ENCODE peak calls at places on chromosomes 13 and 19, in six cellular contexts. One of them, this sample, is unnamed.

GRCh38 chr19:3073931-3074595 is 11.8 kb upstream of the TLE5 start:
- DNase-seq in germinal center: no peak
- DNase-seq in right atrium auricular region: no peak
- DNase-seq in G401: no peak
- DNase-seq in stimulated activated CD4-positive, alpha-beta T cell treated with anti-CD3 and anti-CD28 coated beads, Interleukin-4, amount 100 ng/mL, for 24 hours: no peak
- DNase-seq in CD8-positive, alpha-beta T cell: no peak
- DNase-seq in this sample: no peak

GRCh38 chr13:102774210-102774560 is 599 bp upstream of the TEX30 start:
- DNase-seq in G401: no peak
- DNase-seq in germinal center: no peak
- DNase-seq in stimulated activated CD4-positive, alpha-beta T cell treated with anti-CD3 and anti-CD28 coated beads, Interleukin-4, amount 100 ng/mL, for 24 hours: no peak
- DNase-seq in CD8-positive, alpha-beta T cell: no peak
- DNase-seq in right atrium auricular region: no peak
- DNase-seq in this sample: no peak

GRCh38 chr13:19861762-19862161 is 1.7 kb downstream of the ZMYM5 start:
- DNase-seq in G401: no peak
- DNase-seq in CD8-positive, alpha-beta T cell: no peak
- DNase-seq in germinal center: no peak
- DNase-seq in right atrium auricular region: no peak
- DNase-seq in stimulated activated CD4-positive, alpha-beta T cell treated with anti-CD3 and anti-CD28 coated beads, Interleukin-4, amount 100 ng/mL, for 24 hours: no peak
- DNase-seq in this sample: no peak

GRCh38 chr13:38530492-38530891 is 156.4 kb upstream of the FREM2 start:
- DNase-seq in stimulated activated CD4-positive, alpha-beta T cell treated with anti-CD3 and anti-CD28 coated beads, Interleukin-4, amount 100 ng/mL, for 24 hours: no peak
- DNase-seq in G401: no peak
- DNase-seq in CD8-positive, alpha-beta T cell: no peak
- DNase-seq in right atrium auricular region: no peak
- DNase-seq in germinal center: no peak
- DNase-seq in this sample: no peak

GRCh38 chr13:109699628-109700071 is 86.7 kb downstream of the IRS2 start:
- DNase-seq in G401: no peak
- DNase-seq in stimulated activated CD4-positive, alpha-beta T cell treated with anti-CD3 and anti-CD28 coated beads, Interleukin-4, amount 100 ng/mL, for 24 hours: no peak
- DNase-seq in germinal center: no peak
- DNase-seq in CD8-positive, alpha-beta T cell: no peak
- DNase-seq in right atrium auricular region: no peak
- DNase-seq in this sample: no peak

GRCh38 chr19:41958367-41959055 is 610 bp downstream of the RABAC1 start:
- DNase-seq in germinal center: peak
- DNase-seq in CD8-positive, alpha-beta T cell: peak
- DNase-seq in right atrium auricular region: peak
- DNase-seq in stimulated activated CD4-positive, alpha-beta T cell treated with anti-CD3 and anti-CD28 coated beads, Interleukin-4, amount 100 ng/mL, for 24 hours: peak
- DNase-seq in G401: peak
- DNase-seq in this sample: peak

GRCh38 chr13:44759723-44760360 is 183.7 kb upstream of the TSC22D1 start:
- DNase-seq in G401: no peak
- DNase-seq in CD8-positive, alpha-beta T cell: no peak
- DNase-seq in germinal center: no peak
- DNase-seq in right atrium auricular region: no peak
- DNase-seq in stimulated activated CD4-positive, alpha-beta T cell treated with anti-CD3 and anti-CD28 coated beads, Interleukin-4, amount 100 ng/mL, for 24 hours: no peak
- DNase-seq in this sample: peak

GRCh38 chr19:30856376-30856775 is 484.2 kb downstream of the ZNF536 start:
- DNase-seq in CD8-positive, alpha-beta T cell: no peak
- DNase-seq in stimulated activated CD4-positive, alpha-beta T cell treated with anti-CD3 and anti-CD28 coated beads, Interleukin-4, amount 100 ng/mL, for 24 hours: no peak
- DNase-seq in G401: no peak
- DNase-seq in germinal center: no peak
- DNase-seq in right atrium auricular region: no peak
- DNase-seq in this sample: no peak

GRCh38 chr13:113205428-113205931 is 3.0 kb downstream of the PCID2 start:
- DNase-seq in germinal center: no peak
- DNase-seq in stimulated activated CD4-positive, alpha-beta T cell treated with anti-CD3 and anti-CD28 coated beads, Interleukin-4, amount 100 ng/mL, for 24 hours: no peak
- DNase-seq in right atrium auricular region: no peak
- DNase-seq in G401: no peak
- DNase-seq in CD8-positive, alpha-beta T cell: no peak
- DNase-seq in this sample: no peak

GRCh38 chr13:36920612-36921185 is 661 bp upstream of the SMAD9 start:
- DNase-seq in right atrium auricular region: no peak
- DNase-seq in germinal center: no peak
- DNase-seq in stimulated activated CD4-positive, alpha-beta T cell treated with anti-CD3 and anti-CD28 coated beads, Interleukin-4, amount 100 ng/mL, for 24 hours: no peak
- DNase-seq in CD8-positive, alpha-beta T cell: no peak
- DNase-seq in G401: no peak
- DNase-seq in this sample: no peak

GRCh38 chr19:51690359-51691121 is 2.6 kb upstream of the SPACA6 start:
- DNase-seq in right atrium auricular region: peak
- DNase-seq in germinal center: peak
- DNase-seq in CD8-positive, alpha-beta T cell: peak
- DNase-seq in stimulated activated CD4-positive, alpha-beta T cell treated with anti-CD3 and anti-CD28 coated beads, Interleukin-4, amount 100 ng/mL, for 24 hours: peak
- DNase-seq in G401: peak
- DNase-seq in this sample: no peak

GRCh38 chr13:112124100-112124499 is 57.2 kb downstream of the SOX1 start:
- DNase-seq in G401: no peak
- DNase-seq in CD8-positive, alpha-beta T cell: no peak
- DNase-seq in stimulated activated CD4-positive, alpha-beta T cell treated with anti-CD3 and anti-CD28 coated beads, Interleukin-4, amount 100 ng/mL, for 24 hours: no peak
- DNase-seq in germinal center: no peak
- DNase-seq in right atrium auricular region: no peak
- DNase-seq in this sample: no peak

GRCh38 chr19:48633148-48634035 is 3.8 kb downstream of the DBP start:
- DNase-seq in G401: peak
- DNase-seq in germinal center: no peak
- DNase-seq in stimulated activated CD4-positive, alpha-beta T cell treated with anti-CD3 and anti-CD28 coated beads, Interleukin-4, amount 100 ng/mL, for 24 hours: no peak
- DNase-seq in right atrium auricular region: no peak
- DNase-seq in CD8-positive, alpha-beta T cell: no peak
- DNase-seq in this sample: no peak

GRCh38 chr19:34687348-34687747 is 9.9 kb downstream of the ZNF302 start:
- DNase-seq in stimulated activated CD4-positive, alpha-beta T cell treated with anti-CD3 and anti-CD28 coated beads, Interleukin-4, amount 100 ng/mL, for 24 hours: no peak
- DNase-seq in G401: no peak
- DNase-seq in CD8-positive, alpha-beta T cell: no peak
- DNase-seq in germinal center: no peak
- DNase-seq in right atrium auricular region: no peak
- DNase-seq in this sample: no peak

GRCh38 chr19:23800281-23800680 is 41.6 kb upstream of the ZNF681 start:
- DNase-seq in stimulated activated CD4-positive, alpha-beta T cell treated with anti-CD3 and anti-CD28 coated beads, Interleukin-4, amount 100 ng/mL, for 24 hours: no peak
- DNase-seq in CD8-positive, alpha-beta T cell: no peak
- DNase-seq in germinal center: no peak
- DNase-seq in right atrium auricular region: no peak
- DNase-seq in G401: no peak
- DNase-seq in this sample: no peak

GRCh38 chr19:33558846-33559245 is 37.3 kb upstream of the PEPD start:
- DNase-seq in G401: peak
- DNase-seq in right atrium auricular region: no peak
- DNase-seq in germinal center: no peak
- DNase-seq in stimulated activated CD4-positive, alpha-beta T cell treated with anti-CD3 and anti-CD28 coated beads, Interleukin-4, amount 100 ng/mL, for 24 hours: no peak
- DNase-seq in CD8-positive, alpha-beta T cell: no peak
- DNase-seq in this sample: no peak

GRCh38 chr19:44740351-44740824 is 8.1 kb upstream of the BCL3 start:
- DNase-seq in germinal center: no peak
- DNase-seq in stimulated activated CD4-positive, alpha-beta T cell treated with anti-CD3 and anti-CD28 coated beads, Interleukin-4, amount 100 ng/mL, for 24 hours: no peak
- DNase-seq in CD8-positive, alpha-beta T cell: no peak
- DNase-seq in right atrium auricular region: no peak
- DNase-seq in G401: no peak
- DNase-seq in this sample: no peak

GRCh38 chr19:34867631-34868030 is 59.1 kb upstream of the ZNF30 start:
- DNase-seq in CD8-positive, alpha-beta T cell: no peak
- DNase-seq in germinal center: peak
- DNase-seq in G401: no peak
- DNase-seq in stimulated activated CD4-positive, alpha-beta T cell treated with anti-CD3 and anti-CD28 coated beads, Interleukin-4, amount 100 ng/mL, for 24 hours: no peak
- DNase-seq in right atrium auricular region: no peak
- DNase-seq in this sample: no peak

GRCh38 chr19:28402701-28403290 is 810.2 kb downstream of the UQCRFS1 start:
- DNase-seq in germinal center: no peak
- DNase-seq in stimulated activated CD4-positive, alpha-beta T cell treated with anti-CD3 and anti-CD28 coated beads, Interleukin-4, amount 100 ng/mL, for 24 hours: no peak
- DNase-seq in right atrium auricular region: peak
- DNase-seq in CD8-positive, alpha-beta T cell: no peak
- DNase-seq in G401: no peak
- DNase-seq in this sample: no peak

GRCh38 chr13:43567608-43568007 is 219.2 kb downstream of the ENOX1 start:
- DNase-seq in germinal center: no peak
- DNase-seq in CD8-positive, alpha-beta T cell: no peak
- DNase-seq in G401: no peak
- DNase-seq in right atrium auricular region: no peak
- DNase-seq in stimulated activated CD4-positive, alpha-beta T cell treated with anti-CD3 and anti-CD28 coated beads, Interleukin-4, amount 100 ng/mL, for 24 hours: no peak
- DNase-seq in this sample: no peak

GRCh38 chr19:47680858-47681332 is 32.3 kb upstream of the EHD2 start:
- DNase-seq in G401: no peak
- DNase-seq in germinal center: no peak
- DNase-seq in right atrium auricular region: no peak
- DNase-seq in CD8-positive, alpha-beta T cell: no peak
- DNase-seq in stimulated activated CD4-positive, alpha-beta T cell treated with anti-CD3 and anti-CD28 coated beads, Interleukin-4, amount 100 ng/mL, for 24 hours: no peak
- DNase-seq in this sample: no peak

GRCh38 chr19:5339470-5339949 is 1.1 kb downstream of the PTPRS start:
- DNase-seq in right atrium auricular region: no peak
- DNase-seq in germinal center: peak
- DNase-seq in stimulated activated CD4-positive, alpha-beta T cell treated with anti-CD3 and anti-CD28 coated beads, Interleukin-4, amount 100 ng/mL, for 24 hours: no peak
- DNase-seq in G401: no peak
- DNase-seq in CD8-positive, alpha-beta T cell: no peak
- DNase-seq in this sample: no peak

GRCh38 chr19:7333198-7334118 is 15.3 kb upstream of the ARHGEF18 start:
- DNase-seq in stimulated activated CD4-positive, alpha-beta T cell treated with anti-CD3 and anti-CD28 coated beads, Interleukin-4, amount 100 ng/mL, for 24 hours: no peak
- DNase-seq in germinal center: no peak
- DNase-seq in CD8-positive, alpha-beta T cell: no peak
- DNase-seq in right atrium auricular region: no peak
- DNase-seq in G401: no peak
- DNase-seq in this sample: no peak

GRCh38 chr19:29724102-29724641 is 9.1 kb upstream of the C19orf12 start:
- DNase-seq in CD8-positive, alpha-beta T cell: peak
- DNase-seq in right atrium auricular region: no peak
- DNase-seq in stimulated activated CD4-positive, alpha-beta T cell treated with anti-CD3 and anti-CD28 coated beads, Interleukin-4, amount 100 ng/mL, for 24 hours: peak
- DNase-seq in G401: peak
- DNase-seq in germinal center: no peak
- DNase-seq in this sample: peak

GRCh38 chr13:60028021-60028420 is 135.7 kb downstream of the DIAPH3 start:
- DNase-seq in germinal center: no peak
- DNase-seq in right atrium auricular region: no peak
- DNase-seq in CD8-positive, alpha-beta T cell: no peak
- DNase-seq in G401: no peak
- DNase-seq in stimulated activated CD4-positive, alpha-beta T cell treated with anti-CD3 and anti-CD28 coated beads, Interleukin-4, amount 100 ng/mL, for 24 hours: no peak
- DNase-seq in this sample: no peak